ENCODE peak calls at places on chromosome 7, in six cellular contexts. One of them, this sample, is unnamed.

GRCh38 chr7:29765392-29765979 is 40.8 kb upstream of the WIPF3 start:
- DNase-seq in K562: no peak
- DNase-seq in stomach: no peak
- DNase-seq in HCT116: no peak
- DNase-seq in spleen: no peak
- DNase-seq in esophagus muscularis mucosa: peak
- DNase-seq in this sample: no peak

GRCh38 chr7:75647709-75648438 is 90.9 kb downstream of the HIP1 start:
- DNase-seq in HCT116: no peak
- DNase-seq in stomach: no peak
- DNase-seq in esophagus muscularis mucosa: no peak
- DNase-seq in K562: peak
- DNase-seq in spleen: no peak
- DNase-seq in this sample: no peak

GRCh38 chr7:73703985-73704639 is 15.4 kb downstream of the STX1A start:
- DNase-seq in stomach: peak
- DNase-seq in HCT116: no peak
- DNase-seq in spleen: peak
- DNase-seq in K562: peak
- DNase-seq in esophagus muscularis mucosa: no peak
- DNase-seq in this sample: peak

GRCh38 chr7:122803323-122803722 is 82.9 kb downstream of the CADPS2 start:
- DNase-seq in esophagus muscularis mucosa: no peak
- DNase-seq in HCT116: peak
- DNase-seq in K562: no peak
- DNase-seq in spleen: no peak
- DNase-seq in stomach: no peak
- DNase-seq in this sample: no peak

GRCh38 chr7:142063551-142064442 is 47.7 kb upstream of the MGAM2 start:
- DNase-seq in esophagus muscularis mucosa: peak
- DNase-seq in stomach: no peak
- DNase-seq in spleen: no peak
- DNase-seq in K562: no peak
- DNase-seq in HCT116: no peak
- DNase-seq in this sample: no peak

GRCh38 chr7:157585113-157585861 is 248.5 kb downstream of the DNAJB6 start:
- DNase-seq in stomach: no peak
- DNase-seq in HCT116: no peak
- DNase-seq in spleen: peak
- DNase-seq in K562: no peak
- DNase-seq in esophagus muscularis mucosa: no peak
- DNase-seq in this sample: no peak

GRCh38 chr7:31688347-31688746 is 1.3 kb downstream of the PPP1R17 start:
- DNase-seq in HCT116: no peak
- DNase-seq in K562: no peak
- DNase-seq in esophagus muscularis mucosa: no peak
- DNase-seq in stomach: no peak
- DNase-seq in spleen: no peak
- DNase-seq in this sample: no peak

GRCh38 chr7:31443457-31443856 is 70.4 kb upstream of the ITPRID1 start:
- DNase-seq in HCT116: peak
- DNase-seq in K562: peak
- DNase-seq in esophagus muscularis mucosa: peak
- DNase-seq in spleen: no peak
- DNase-seq in stomach: no peak
- DNase-seq in this sample: no peak

GRCh38 chr7:33705333-33705833 is 200.0 kb upstream of the BMPER start:
- DNase-seq in HCT116: no peak
- DNase-seq in K562: no peak
- DNase-seq in stomach: no peak
- DNase-seq in spleen: no peak
- DNase-seq in esophagus muscularis mucosa: no peak
- DNase-seq in this sample: no peak

GRCh38 chr7:36297364-36298009 is 92.2 kb upstream of the ANLN start:
- DNase-seq in esophagus muscularis mucosa: no peak
- DNase-seq in spleen: no peak
- DNase-seq in stomach: no peak
- DNase-seq in HCT116: no peak
- DNase-seq in K562: no peak
- DNase-seq in this sample: no peak

GRCh38 chr7:30348083-30348560 is 63.7 kb downstream of the ZNRF2 start:
- DNase-seq in esophagus muscularis mucosa: no peak
- DNase-seq in stomach: no peak
- DNase-seq in K562: peak
- DNase-seq in spleen: no peak
- DNase-seq in HCT116: peak
- DNase-seq in this sample: peak

GRCh38 chr7:4837814-4838625 is 23.8 kb downstream of the PAPOLB start:
- DNase-seq in K562: no peak
- DNase-seq in esophagus muscularis mucosa: no peak
- DNase-seq in stomach: no peak
- DNase-seq in spleen: peak
- DNase-seq in HCT116: no peak
- DNase-seq in this sample: no peak

GRCh38 chr7:130390486-130390885 is 10.2 kb downstream of the CPA1 start:
- DNase-seq in esophagus muscularis mucosa: peak
- DNase-seq in stomach: no peak
- DNase-seq in HCT116: no peak
- DNase-seq in K562: no peak
- DNase-seq in spleen: no peak
- DNase-seq in this sample: no peak

GRCh38 chr7:42956062-42956461 is 23.9 kb downstream of the MRPL32 start:
- DNase-seq in esophagus muscularis mucosa: no peak
- DNase-seq in spleen: no peak
- DNase-seq in K562: no peak
- DNase-seq in stomach: no peak
- DNase-seq in HCT116: no peak
- DNase-seq in this sample: no peak

GRCh38 chr7:42964293-42964692 is 32.1 kb downstream of the MRPL32 start:
- DNase-seq in stomach: no peak
- DNase-seq in esophagus muscularis mucosa: no peak
- DNase-seq in spleen: no peak
- DNase-seq in K562: no peak
- DNase-seq in HCT116: no peak
- DNase-seq in this sample: no peak

GRCh38 chr7:42961182-42961581 is 29.0 kb downstream of the MRPL32 start:
- DNase-seq in esophagus muscularis mucosa: no peak
- DNase-seq in spleen: no peak
- DNase-seq in HCT116: no peak
- DNase-seq in stomach: no peak
- DNase-seq in K562: no peak
- DNase-seq in this sample: no peak

GRCh38 chr7:42960762-42961161 is 28.6 kb downstream of the MRPL32 start:
- DNase-seq in K562: no peak
- DNase-seq in esophagus muscularis mucosa: no peak
- DNase-seq in stomach: no peak
- DNase-seq in spleen: no peak
- DNase-seq in HCT116: no peak
- DNase-seq in this sample: no peak

DNA sequence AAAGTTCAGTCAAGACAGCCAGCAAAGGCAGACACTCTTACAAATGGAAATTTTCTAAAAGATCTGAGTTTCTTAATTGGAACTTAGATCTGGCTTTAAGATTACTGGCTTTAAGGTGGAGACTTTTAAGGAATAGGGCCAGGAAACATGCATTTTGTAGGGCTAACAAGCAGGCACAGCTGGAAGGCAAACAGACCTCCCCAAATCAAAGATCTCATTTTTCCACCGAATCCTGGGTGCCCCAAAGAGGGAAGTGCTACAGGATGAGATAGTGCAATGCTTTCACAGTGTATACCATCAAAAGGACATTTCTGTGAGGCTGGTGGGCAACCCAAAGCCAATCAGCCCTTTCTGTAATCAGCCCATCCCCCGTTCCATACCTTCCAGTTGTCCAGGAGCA is 27.4 kb downstream of the MRPL32 start:
- DNase-seq in spleen: no peak
- DNase-seq in stomach: no peak
- DNase-seq in HCT116: no peak
- DNase-seq in esophagus muscularis mucosa: no peak
- DNase-seq in K562: no peak
- DNase-seq in this sample: no peak
- TF ChIP-seq POLR2AphosphoS5 in spleen: no peak
- TF ChIP-seq POLR2AphosphoS5 in stomach: no peak
- TF ChIP-seq POLR2AphosphoS5 in HCT116: no peak
- TF ChIP-seq POLR2AphosphoS5 in esophagus muscularis mucosa: no peak
- TF ChIP-seq POLR2AphosphoS5 in K562: no peak
- TF ChIP-seq POLR2AphosphoS5 in this sample: no peak

GRCh38 chr7:71301167-71301566 is 169.2 kb downstream of the GALNT17 start:
- DNase-seq in stomach: no peak
- DNase-seq in K562: no peak
- DNase-seq in HCT116: no peak
- DNase-seq in spleen: no peak
- DNase-seq in esophagus muscularis mucosa: no peak
- DNase-seq in this sample: no peak

GRCh38 chr7:71298378-71298777 is 166.4 kb downstream of the GALNT17 start:
- DNase-seq in stomach: no peak
- DNase-seq in HCT116: no peak
- DNase-seq in spleen: no peak
- DNase-seq in K562: no peak
- DNase-seq in esophagus muscularis mucosa: no peak
- DNase-seq in this sample: no peak

GRCh38 chr7:71300603-71301002 is 168.7 kb downstream of the GALNT17 start:
- DNase-seq in stomach: no peak
- DNase-seq in spleen: no peak
- DNase-seq in esophagus muscularis mucosa: no peak
- DNase-seq in HCT116: no peak
- DNase-seq in K562: no peak
- DNase-seq in this sample: no peak

GRCh38 chr7:71308105-71308504 is 176.2 kb downstream of the GALNT17 start:
- DNase-seq in K562: no peak
- DNase-seq in stomach: no peak
- DNase-seq in esophagus muscularis mucosa: no peak
- DNase-seq in spleen: no peak
- DNase-seq in HCT116: no peak
- DNase-seq in this sample: no peak

DNA sequence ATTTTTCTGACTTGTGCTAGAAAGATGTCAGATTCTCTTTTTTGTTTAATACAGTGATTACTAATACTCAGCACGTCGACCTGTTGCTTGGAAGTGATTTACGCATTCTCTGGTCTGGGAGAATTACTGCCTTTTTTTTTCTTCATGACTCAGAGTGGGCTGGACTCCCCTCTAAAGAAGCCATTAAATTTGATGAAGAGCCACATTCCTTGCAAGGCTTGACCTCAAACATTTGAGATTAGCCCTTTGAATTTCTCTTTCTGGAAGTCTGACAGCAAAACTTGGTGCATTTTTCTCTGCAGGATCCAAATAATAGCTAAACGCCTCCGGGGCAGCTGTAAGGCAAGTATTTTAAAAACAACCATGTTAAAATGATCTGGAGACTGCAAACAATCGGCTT is 171.6 kb downstream of the GALNT17 start:
- DNase-seq in esophagus muscularis mucosa: no peak
- DNase-seq in stomach: no peak
- DNase-seq in K562: no peak
- DNase-seq in HCT116: no peak
- DNase-seq in spleen: no peak
- DNase-seq in this sample: no peak
- TF ChIP-seq POLR2AphosphoS5 in esophagus muscularis mucosa: no peak
- TF ChIP-seq POLR2AphosphoS5 in stomach: no peak
- TF ChIP-seq POLR2AphosphoS5 in K562: no peak
- TF ChIP-seq POLR2AphosphoS5 in HCT116: no peak
- TF ChIP-seq POLR2AphosphoS5 in spleen: no peak
- TF ChIP-seq POLR2AphosphoS5 in this sample: no peak

GRCh38 chr7:77746164-77746823 is 50.0 kb downstream of the RSBN1L start:
- DNase-seq in spleen: peak
- DNase-seq in esophagus muscularis mucosa: no peak
- DNase-seq in stomach: no peak
- DNase-seq in HCT116: no peak
- DNase-seq in K562: no peak
- DNase-seq in this sample: no peak

GRCh38 chr7:77747178-77747577 is 50.9 kb downstream of the RSBN1L start:
- DNase-seq in esophagus muscularis mucosa: no peak
- DNase-seq in HCT116: no peak
- DNase-seq in K562: no peak
- DNase-seq in stomach: no peak
- DNase-seq in spleen: peak
- DNase-seq in this sample: no peak

GRCh38 chr7:77747718-77748117 is 50.5 kb downstream of the TMEM60 start:
- DNase-seq in HCT116: no peak
- DNase-seq in K562: no peak
- DNase-seq in spleen: no peak
- DNase-seq in stomach: no peak
- DNase-seq in esophagus muscularis mucosa: no peak
- DNase-seq in this sample: no peak

GRCh38 chr7:77746824-77747165 is 50.5 kb downstream of the RSBN1L start:
- DNase-seq in esophagus muscularis mucosa: no peak
- DNase-seq in HCT116: no peak
- DNase-seq in K562: no peak
- DNase-seq in stomach: no peak
- DNase-seq in spleen: peak
- DNase-seq in this sample: no peak

DNA sequence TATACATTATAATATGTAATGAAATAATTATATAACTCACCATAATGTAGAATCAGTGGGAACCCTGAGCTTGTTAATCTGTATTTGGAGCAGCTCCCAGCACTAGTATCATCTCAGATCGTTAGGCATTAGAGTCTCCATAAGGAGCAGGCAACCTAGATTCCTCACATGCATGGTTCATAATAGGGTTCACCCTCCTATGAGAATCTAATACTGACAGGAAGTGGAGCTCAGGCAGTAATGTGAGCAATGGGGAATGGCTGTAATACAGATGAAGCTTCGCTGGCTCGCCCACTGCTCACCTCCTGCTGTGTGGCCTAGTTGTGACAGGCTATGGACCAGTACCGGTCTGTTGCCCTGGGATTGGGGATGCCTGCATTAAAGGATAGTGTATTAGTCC is 49.5 kb downstream of the RSBN1L start:
- DNase-seq in esophagus muscularis mucosa: no peak
- DNase-seq in K562: no peak
- DNase-seq in spleen: peak
- DNase-seq in stomach: no peak
- DNase-seq in HCT116: no peak
- DNase-seq in this sample: no peak
- TF ChIP-seq POLR2AphosphoS5 in esophagus muscularis mucosa: no peak
- TF ChIP-seq POLR2AphosphoS5 in K562: no peak
- TF ChIP-seq POLR2AphosphoS5 in spleen: no peak
- TF ChIP-seq POLR2AphosphoS5 in stomach: no peak
- TF ChIP-seq POLR2AphosphoS5 in HCT116: no peak
- TF ChIP-seq POLR2AphosphoS5 in this sample: no peak

GRCh38 chr7:2610898-2611297 is 20.9 kb upstream of the TTYH3 start:
- DNase-seq in spleen: no peak
- DNase-seq in esophagus muscularis mucosa: no peak
- DNase-seq in stomach: no peak
- DNase-seq in K562: no peak
- DNase-seq in HCT116: no peak
- DNase-seq in this sample: peak

GRCh38 chr7:2610466-2610865 is 21.3 kb upstream of the TTYH3 start:
- DNase-seq in K562: no peak
- DNase-seq in stomach: no peak
- DNase-seq in esophagus muscularis mucosa: no peak
- DNase-seq in spleen: no peak
- DNase-seq in HCT116: no peak
- DNase-seq in this sample: no peak

GRCh38 chr7:2607913-2608899 is 23.6 kb upstream of the TTYH3 start:
- DNase-seq in stomach: no peak
- DNase-seq in spleen: no peak
- DNase-seq in esophagus muscularis mucosa: no peak
- DNase-seq in HCT116: no peak
- DNase-seq in K562: no peak
- DNase-seq in this sample: no peak

GRCh38 chr7:2607122-2607912 is 24.5 kb upstream of the TTYH3 start:
- DNase-seq in esophagus muscularis mucosa: no peak
- DNase-seq in stomach: no peak
- DNase-seq in K562: no peak
- DNase-seq in spleen: peak
- DNase-seq in HCT116: no peak
- DNase-seq in this sample: no peak

GRCh38 chr7:2609001-2609411 is 22.8 kb upstream of the TTYH3 start:
- DNase-seq in spleen: no peak
- DNase-seq in stomach: no peak
- DNase-seq in esophagus muscularis mucosa: no peak
- DNase-seq in K562: peak
- DNase-seq in HCT116: peak
- DNase-seq in this sample: peak
- TF ChIP-seq POLR2AphosphoS5 in spleen: no peak
- TF ChIP-seq POLR2AphosphoS5 in stomach: no peak
- TF ChIP-seq POLR2AphosphoS5 in esophagus muscularis mucosa: no peak
- TF ChIP-seq POLR2AphosphoS5 in K562: no peak
- TF ChIP-seq POLR2AphosphoS5 in HCT116: no peak
- TF ChIP-seq POLR2AphosphoS5 in this sample: no peak